ENCODE peak calls at places on chromosomes 3 and 15, in four cellular contexts. One of them, this sample, is unnamed.

GRCh38 chr3:107578523-107578922 is 55.8 kb downstream of the BBX start:
- DNase-seq in Panc1: no peak
- DNase-seq in naive thymus-derived CD8-positive, alpha-beta T cell: no peak
- DNase-seq in activated CD4-positive, alpha-beta T cell treated with anti-CD3 and anti-CD28 coated beads for 36 hours: no peak
- DNase-seq in this sample: no peak

GRCh38 chr15:63288778-63289378 is 11.5 kb downstream of the APH1B start:
- DNase-seq in Panc1: no peak
- DNase-seq in naive thymus-derived CD8-positive, alpha-beta T cell: peak; percentile 66
- DNase-seq in activated CD4-positive, alpha-beta T cell treated with anti-CD3 and anti-CD28 coated beads for 36 hours: no peak
- DNase-seq in this sample: no peak

GRCh38 chr15:45093622-45094357 is 20.2 kb downstream of the DUOX2 start:
- DNase-seq in Panc1: no peak
- DNase-seq in naive thymus-derived CD8-positive, alpha-beta T cell: no peak
- DNase-seq in activated CD4-positive, alpha-beta T cell treated with anti-CD3 and anti-CD28 coated beads for 36 hours: no peak
- DNase-seq in this sample: no peak

GRCh38 chr3:42264399-42265058 is 1.5 kb downstream of the CCK start:
- DNase-seq in Panc1: no peak
- DNase-seq in naive thymus-derived CD8-positive, alpha-beta T cell: peak; percentile 28
- DNase-seq in activated CD4-positive, alpha-beta T cell treated with anti-CD3 and anti-CD28 coated beads for 36 hours: peak; percentile 60
- DNase-seq in this sample: no peak

GRCh38 chr3:107208100-107208499 is 169.1 kb upstream of the CCDC54 start:
- DNase-seq in Panc1: no peak
- DNase-seq in naive thymus-derived CD8-positive, alpha-beta T cell: no peak
- DNase-seq in activated CD4-positive, alpha-beta T cell treated with anti-CD3 and anti-CD28 coated beads for 36 hours: no peak
- DNase-seq in this sample: no peak

GRCh38 chr3:13012228-13012691 is 61.0 kb downstream of the IQSEC1 start:
- DNase-seq in Panc1: no peak
- DNase-seq in naive thymus-derived CD8-positive, alpha-beta T cell: peak; percentile 14
- DNase-seq in activated CD4-positive, alpha-beta T cell treated with anti-CD3 and anti-CD28 coated beads for 36 hours: peak; percentile 86
- DNase-seq in this sample: peak; percentile 40

GRCh38 chr3:188296761-188297689 is 143.1 kb downstream of the LPP start:
- DNase-seq in Panc1: no peak
- DNase-seq in naive thymus-derived CD8-positive, alpha-beta T cell: no peak
- DNase-seq in activated CD4-positive, alpha-beta T cell treated with anti-CD3 and anti-CD28 coated beads for 36 hours: no peak
- DNase-seq in this sample: no peak

GRCh38 chr3:5349343-5349742 is 161.8 kb downstream of the EDEM1 start:
- DNase-seq in Panc1: no peak
- DNase-seq in naive thymus-derived CD8-positive, alpha-beta T cell: no peak
- DNase-seq in activated CD4-positive, alpha-beta T cell treated with anti-CD3 and anti-CD28 coated beads for 36 hours: no peak
- DNase-seq in this sample: no peak

GRCh38 chr3:53232641-53233377 is 23.0 kb downstream of the TKT start:
- DNase-seq in Panc1: no peak
- DNase-seq in naive thymus-derived CD8-positive, alpha-beta T cell: no peak
- DNase-seq in activated CD4-positive, alpha-beta T cell treated with anti-CD3 and anti-CD28 coated beads for 36 hours: no peak
- DNase-seq in this sample: no peak

GRCh38 chr3:17551333-17551732 is 191.1 kb downstream of the TBC1D5 start:
- DNase-seq in Panc1: no peak
- DNase-seq in naive thymus-derived CD8-positive, alpha-beta T cell: no peak
- DNase-seq in activated CD4-positive, alpha-beta T cell treated with anti-CD3 and anti-CD28 coated beads for 36 hours: no peak
- DNase-seq in this sample: no peak

GRCh38 chr3:112948346-112948838 is 26.5 kb downstream of the CD200R1 start:
- DNase-seq in Panc1: no peak
- DNase-seq in naive thymus-derived CD8-positive, alpha-beta T cell: no peak
- DNase-seq in activated CD4-positive, alpha-beta T cell treated with anti-CD3 and anti-CD28 coated beads for 36 hours: no peak
- DNase-seq in this sample: no peak

GRCh38 chr3:194705227-194705626 is 19.5 kb downstream of the FAM43A start:
- DNase-seq in Panc1: no peak
- DNase-seq in naive thymus-derived CD8-positive, alpha-beta T cell: no peak
- DNase-seq in activated CD4-positive, alpha-beta T cell treated with anti-CD3 and anti-CD28 coated beads for 36 hours: no peak
- DNase-seq in this sample: no peak

GRCh38 chr3:124395165-124395564 is 335.1 kb upstream of the UMPS start:
- DNase-seq in Panc1: no peak
- DNase-seq in naive thymus-derived CD8-positive, alpha-beta T cell: no peak
- DNase-seq in activated CD4-positive, alpha-beta T cell treated with anti-CD3 and anti-CD28 coated beads for 36 hours: no peak
- DNase-seq in this sample: no peak

GRCh38 chr15:25243800-25244097 is 195.1 kb downstream of the UBE3A start:
- DNase-seq in Panc1: no peak
- DNase-seq in naive thymus-derived CD8-positive, alpha-beta T cell: no peak
- DNase-seq in activated CD4-positive, alpha-beta T cell treated with anti-CD3 and anti-CD28 coated beads for 36 hours: no peak
- DNase-seq in this sample: no peak

GRCh38 chr3:47283193-47283537 is 421 bp downstream of the KLHL18 start:
- DNase-seq in Panc1: no peak
- DNase-seq in naive thymus-derived CD8-positive, alpha-beta T cell: no peak
- DNase-seq in activated CD4-positive, alpha-beta T cell treated with anti-CD3 and anti-CD28 coated beads for 36 hours: peak; percentile 49
- DNase-seq in this sample: no peak

GRCh38 chr15:78178056-78178455 is 28.9 kb downstream of the IDH3A start:
- DNase-seq in Panc1: no peak
- DNase-seq in naive thymus-derived CD8-positive, alpha-beta T cell: no peak
- DNase-seq in activated CD4-positive, alpha-beta T cell treated with anti-CD3 and anti-CD28 coated beads for 36 hours: no peak
- DNase-seq in this sample: no peak

GRCh38 chr3:176964656-176965055 is 232.6 kb downstream of the TBL1XR1 start:
- DNase-seq in Panc1: no peak
- DNase-seq in naive thymus-derived CD8-positive, alpha-beta T cell: no peak
- DNase-seq in activated CD4-positive, alpha-beta T cell treated with anti-CD3 and anti-CD28 coated beads for 36 hours: no peak
- DNase-seq in this sample: no peak